ENCODE peak calls at places on chromosomes 2 and 18, in six cellular contexts. P is heart left ventricle, V is cardiac fibroblast, K is neuronal stem cell, O is ovary, X is foreskin fibroblast. Z is an unnamed sample.
A peak's percentile ranks its signal among the peaks of the same experiment; 100 is the strongest.

GRCh38 chr2:201402651-201403573 is 45.8 kb upstream of the FLACC1 start:
- DNase-seq in K (no peak), P (no peak), X (no peak), V (no peak), O (no peak), Z (peak; percentile 68)

GRCh38 chr2:65231892-65232477 is 4.4 kb downstream of the ACTR2 start:
- DNase-seq in X (peak; percentile 52), P (no peak), K (no peak), O (no peak), V (peak; percentile 66), Z (peak; percentile 62)

GRCh38 chr18:23504720-23505119 is 1.4 kb downstream of the RMC1 start:
- DNase-seq in V (no peak), K (no peak), O (no peak), X (no peak), P (no peak), Z (no peak)

GRCh38 chr2:191250400-191250799 is 5.2 kb downstream of the MYO1B start:
- DNase-seq in V (peak; percentile 48), K (no peak), O (no peak), P (no peak), X (no peak), Z (peak; percentile 56)

GRCh38 chr2:239236043-239236807 is 164.6 kb downstream of the HDAC4 start:
- DNase-seq in V (no peak), X (no peak), K (no peak), O (no peak), P (no peak), Z (no peak)

GRCh38 chr2:12549641-12550040 is 167.1 kb upstream of the TRIB2 start:
- DNase-seq in V (peak; percentile 61), O (no peak), P (no peak), X (peak; percentile 87), K (no peak), Z (peak; percentile 75)

GRCh38 chr2:168699834-168700417 is 102.5 kb upstream of the NOSTRIN start:
- DNase-seq in K (no peak), P (peak; percentile 88), V (peak; percentile 87), X (peak; percentile 86), O (peak; percentile 99), Z (peak; percentile 67)

GRCh38 chr2:199742884-199743283 is 108.1 kb downstream of the FTCDNL1 start:
- DNase-seq in O (no peak), K (no peak), P (no peak), V (no peak), X (no peak), Z (no peak)

GRCh38 chr2:161415467-161416293 is 417 bp upstream of the TBR1 start:
- DNase-seq in K (peak; percentile 29), V (no peak), O (no peak), X (no peak), P (no peak), Z (no peak)

GRCh38 chr2:66574701-66575624 is 140.0 kb downstream of the MEIS1 start:
- DNase-seq in X (peak; percentile 82), K (peak; percentile 87), V (peak; percentile 86), P (peak; percentile 46), O (peak; percentile 81), Z (peak; percentile 88)

GRCh38 chr2:169072163-169072925 is 3.0 kb downstream of the DHRS9 start:
- DNase-seq in V (no peak), O (no peak), P (no peak), X (no peak), K (no peak), Z (no peak)

GRCh38 chr18:25672490-25672889 is 320.5 kb upstream of the ZNF521 start:
- DNase-seq in X (no peak), O (no peak), K (no peak), V (no peak), P (no peak), Z (no peak)

GRCh38 chr18:55096261-55097026 is 137.2 kb upstream of the CCDC68 start:
- DNase-seq in P (peak; percentile 42), X (peak; percentile 78), V (peak; percentile 86), O (no peak), K (peak; percentile 12), Z (peak; percentile 65)

GRCh38 chr2:185817991-185818390 is 79.4 kb downstream of the FSIP2 start:
- DNase-seq in X (no peak), V (no peak), O (no peak), P (no peak), K (no peak), Z (no peak)

GRCh38 chr2:108931372-108931771 is 57.6 kb downstream of the EDAR start:
- DNase-seq in O (no peak), K (no peak), V (no peak), X (no peak), P (no peak), Z (no peak)

GRCh38 chr2:207768168-207768890 is 1.4 kb downstream of the FZD5 start:
- DNase-seq in P (peak; percentile 56), V (peak; percentile 51), O (peak; percentile 55), X (peak; percentile 33), K (peak; percentile 44), Z (peak; percentile 34)

GRCh38 chr18:36628435-36629094 is 200.2 kb downstream of the TPGS2 start:
- DNase-seq in X (peak; percentile 66), K (no peak), O (no peak), P (no peak), V (peak; percentile 71), Z (peak; percentile 19)

GRCh38 chr18:9760641-9761040 is 52.5 kb downstream of the RAB31 start:
- DNase-seq in X (no peak), K (no peak), O (no peak), V (no peak), P (no peak), Z (no peak)

GRCh38 chr2:237614151-237614720 is 13.2 kb upstream of the LRRFIP1 start:
- DNase-seq in V (no peak), K (no peak), X (no peak), P (no peak), O (no peak), Z (no peak)

GRCh38 chr2:20596973-20597867 is 53.7 kb downstream of the HS1BP3 start:
- DNase-seq in O (peak; percentile 82), K (no peak), V (peak; percentile 92), X (peak; percentile 86), P (peak; percentile 90), Z (peak; percentile 91)

GRCh38 chr18:33937270-33937816 is 287.4 kb downstream of the NOL4 start:
- DNase-seq in V (no peak), O (no peak), K (no peak), X (no peak), P (no peak), Z (peak; percentile 6)

GRCh38 chr18:58858591-58859468 is 5.8 kb upstream of the ZNF532 start:
- DNase-seq in K (no peak), P (no peak), X (no peak), O (no peak), V (no peak), Z (peak; percentile 62)

GRCh38 chr2:61469424-61470121 is 1.3 kb downstream of the USP34 start:
- DNase-seq in V (peak; percentile 44), K (no peak), P (no peak), O (no peak), X (no peak), Z (peak; percentile 41)

GRCh38 chr2:153416071-153416470 is 62.5 kb downstream of the RPRM start:
- DNase-seq in P (no peak), X (no peak), O (no peak), K (no peak), V (no peak), Z (no peak)

GRCh38 chr2:112166801-112167499 is 28.8 kb downstream of the FBLN7 start:
- DNase-seq in O (no peak), K (no peak), P (no peak), V (no peak), X (no peak), Z (no peak)

GRCh38 chr2:152467677-152468406 is 132.9 kb downstream of the FMNL2 start:
- DNase-seq in O (no peak), X (no peak), K (no peak), V (no peak), P (no peak), Z (no peak)

GRCh38 chr2:178976351-178976750 is 73.6 kb downstream of the CCDC141 start:
- DNase-seq in V (no peak), O (no peak), P (no peak), K (no peak), X (no peak), Z (no peak)

GRCh38 chr2:237322564-237322963 is 91.4 kb downstream of the COL6A3 start:
- DNase-seq in K (no peak), V (no peak), X (no peak), O (no peak), P (no peak), Z (no peak)

GRCh38 chr2:42969231-42970150 is 177.1 kb upstream of the HAAO start:
- DNase-seq in O (peak; percentile 28), X (peak; percentile 93), V (peak; percentile 98), P (no peak), K (no peak), Z (peak; percentile 80)

GRCh38 chr2:58553937-58554336 is 312.8 kb upstream of the FANCL start:
- DNase-seq in K (no peak), O (no peak), X (no peak), P (no peak), V (no peak), Z (peak; percentile 9)

GRCh38 chr2:208150956-208151355 is 5.0 kb upstream of the CRYGB start:
- DNase-seq in O (no peak), P (no peak), X (no peak), K (no peak), V (no peak), Z (no peak)

GRCh38 chr2:170744248-170745002 is 25.8 kb upstream of the ERICH2 start:
- DNase-seq in P (no peak), K (no peak), X (peak; percentile 14), O (no peak), V (peak; percentile 17), Z (peak; percentile 70)

GRCh38 chr2:170742896-170743529 is 27.2 kb upstream of the ERICH2 start:
- DNase-seq in O (no peak), P (no peak), K (no peak), V (no peak), X (no peak), Z (peak; percentile 12)

GRCh38 chr2:170742000-170742399 is 26.9 kb downstream of the SP5 start:
- DNase-seq in O (no peak), P (no peak), V (no peak), X (no peak), K (no peak), Z (no peak)

GRCh38 chr2:170745263-170745662 is 24.9 kb upstream of the ERICH2 start:
- DNase-seq in P (no peak), X (no peak), V (no peak), O (no peak), K (no peak), Z (no peak)

GRCh38 chr2:170743530-170744239 is 26.5 kb upstream of the ERICH2 start:
- DNase-seq in O (no peak), K (no peak), P (no peak), V (no peak), X (no peak), Z (no peak)
- H3K4me3 ChIP-seq in O (no peak overlapping the region), K (no peak overlapping the region), P (no peak overlapping the region), V (no peak overlapping the region), X (no peak overlapping the region), Z (no peak overlapping the region)

GRCh38 chr18:159933-160332 is 1.6 kb downstream of the USP14 start:
- DNase-seq in X (no peak), K (no peak), O (no peak), V (no peak), P (no peak), Z (no peak)
- H3K4me3 ChIP-seq in X (peak overlapping the region; percentile 81), K (peak overlapping the region; percentile 100), O (no peak overlapping the region), V (peak overlapping the region; percentile 96), P (no peak overlapping the region), Z (peak overlapping the region; percentile 68)

GRCh38 chr2:195559431-195559914 is 97.6 kb upstream of the SLC39A10 start:
- DNase-seq in V (peak; percentile 99), K (no peak), O (no peak), X (peak; percentile 83), P (peak; percentile 36), Z (peak; percentile 99)
- H3K4me3 ChIP-seq in V (no peak overlapping the region), K (no peak overlapping the region), O (no peak overlapping the region), X (no peak overlapping the region), P (no peak overlapping the region), Z (no peak overlapping the region)

GRCh38 chr2:217289909-217290283 is 430.0 kb upstream of the TNP1 start:
- DNase-seq in X (peak; percentile 35), K (peak; percentile 32), P (no peak), O (no peak), V (no peak), Z (peak; percentile 42)
- H3K4me3 ChIP-seq in X (no peak overlapping the region), K (no peak overlapping the region), P (no peak overlapping the region), O (no peak overlapping the region), V (no peak overlapping the region), Z (no peak overlapping the region)

Z was measured in fibroblast of lung.